ENCODE peak calls at places on chromosomes 11 and 22, in six cellular contexts. E is WTC11, T is hypothalamus, J is neural progenitor cell, N is T-helper 9 cell, G is ACHN. S is an unnamed sample.

GRCh38 chr11:2928605-2929510 is at the start of gene PHLDA2:
- DNase-seq in N (peak), E (peak), J (peak), G (peak), T (no peak), S (peak)

GRCh38 chr11:61125310-61125684 is 23.0 kb downstream of the CD5 start:
- DNase-seq in J (no peak), G (no peak), N (no peak), T (no peak), E (no peak), S (no peak)

GRCh38 chr11:125418396-125418795 is 77.7 kb downstream of the FEZ1 start:
- DNase-seq in E (no peak), G (no peak), N (no peak), J (peak), T (no peak), S (no peak)

GRCh38 chr11:128939591-128939990 is 3.1 kb downstream of the TP53AIP1 start:
- DNase-seq in G (no peak), N (no peak), E (no peak), J (no peak), T (no peak), S (no peak)

GRCh38 chr11:43261775-43262174 is 50.0 kb upstream of the API5 start:
- DNase-seq in N (no peak), G (no peak), E (no peak), J (no peak), T (no peak), S (no peak)

GRCh38 chr11:11025087-11025486 is 167.2 kb upstream of the ZBED5 start:
- DNase-seq in T (no peak), G (no peak), E (no peak), N (no peak), J (no peak), S (peak)

GRCh38 chr11:117824571-117825537 is at the start of gene FXYD2:
- DNase-seq in J (no peak), E (peak), T (no peak), N (no peak), G (peak), S (no peak)

GRCh38 chr11:110866081-110866480 is 153.8 kb upstream of the ARHGAP20 start:
- DNase-seq in G (no peak), J (no peak), E (no peak), N (no peak), T (no peak), S (no peak)

GRCh38 chr11:94803491-94803890 is 35.3 kb downstream of the AMOTL1 start:
- DNase-seq in T (no peak), N (no peak), E (no peak), J (no peak), G (no peak), S (no peak)

GRCh38 chr11:73729594-73730206 is 31.2 kb downstream of the RAB6A start:
- DNase-seq in E (peak), G (peak), N (no peak), J (peak), T (peak), S (peak)

GRCh38 chr22:35838849-35839646 is 121.4 kb downstream of the APOL5 start:
- DNase-seq in N (no peak), E (peak), J (peak), G (peak), T (no peak), S (peak)

S was measured in RWPE1.